ENCODE peak calls at places on chromosomes 11 and 22, in five cellular contexts. U is CD8-positive, alpha-beta T cell; W is adrenal gland; A is cardiac muscle cell; P is aorta. M is an unnamed sample.

GRCh38 chr11:2541321-2541680 is 96.5 kb downstream of the KCNQ1 start:
- DNase-seq in U (no peak), W (peak; percentile 10), A (no peak), P (no peak), M (no peak)

GRCh38 chr22:44743804-44744211 is 8.6 kb upstream of the ARHGAP8 start:
- DNase-seq in U (no peak), W (no peak), A (no peak), P (no peak), M (no peak)

GRCh38 chr22:28801845-28802594 is 1.7 kb upstream of the XBP1 start:
- DNase-seq in U (no peak), W (no peak), A (no peak), P (no peak), M (no peak)

GRCh38 chr11:67272327-67273259 is 6.3 kb downstream of the GRK2 start:
- DNase-seq in U (no peak), W (no peak), A (no peak), P (peak; percentile 73), M (no peak)

GRCh38 chr22:37007666-37008065 is 11.6 kb downstream of the TST start:
- DNase-seq in U (no peak), W (no peak), A (no peak), P (no peak), M (no peak)

GRCh38 chr11:121538054-121538453 is 85.3 kb upstream of the SORL1-AS1 start:
- DNase-seq in U (no peak), W (no peak), A (no peak), P (no peak), M (no peak)

GRCh38 chr11:12134239-12134590 is 23.8 kb downstream of the MICAL2 start:
- DNase-seq in U (no peak), W (no peak), A (no peak), P (no peak), M (no peak)

GRCh38 chr11:61922539-61922938 is 5.2 kb upstream of the RAB3IL1 start:
- DNase-seq in U (no peak), W (peak; percentile 45), A (no peak), P (peak; percentile 87), M (peak; percentile 82)

GRCh38 chr11:76455331-76455730 is 10.5 kb downstream of the EMSY start:
- DNase-seq in U (no peak), W (no peak), A (peak; percentile 71), P (no peak), M (no peak)

GRCh38 chr11:2531277-2531986 is 86.6 kb downstream of the KCNQ1 start:
- DNase-seq in U (peak; percentile 66), W (peak; percentile 84), A (peak; percentile 80), P (peak; percentile 91), M (peak; percentile 64)

GRCh38 chr11:72836111-72836510 is 21.9 kb downstream of the ATG16L2 start:
- DNase-seq in U (no peak), W (peak; percentile 35), A (no peak), P (peak; percentile 85), M (no peak)

GRCh38 chr11:72871089-72871488 is 56.9 kb downstream of the ATG16L2 start:
- DNase-seq in U (no peak), W (no peak), A (no peak), P (no peak), M (no peak)

GRCh38 chr22:36552300-36552699 is 23.3 kb upstream of the EIF3D start:
- DNase-seq in U (no peak), W (no peak), A (no peak), P (no peak), M (no peak)

GRCh38 chr22:36221799-36222751 is 17.3 kb downstream of the APOL2 start:
- DNase-seq in U (peak; percentile 42), W (no peak), A (peak; percentile 70), P (no peak), M (peak; percentile 54)

GRCh38 chr11:6315811-6316425 is 4.4 kb downstream of the CAVIN3 start:
- DNase-seq in U (no peak), W (peak; percentile 48), A (peak; percentile 80), P (peak; percentile 79), M (peak; percentile 30)

GRCh38 chr11:124754309-124754708 is 2.3 kb upstream of the VSIG2 start:
- DNase-seq in U (no peak), W (no peak), A (no peak), P (no peak), M (no peak)

GRCh38 chr11:124753207-124753606 is 1.2 kb upstream of the VSIG2 start:
- DNase-seq in U (no peak), W (no peak), A (no peak), P (no peak), M (no peak)

GRCh38 chr11:124756033-124756752 is 4.1 kb upstream of the VSIG2 start:
- DNase-seq in U (no peak), W (no peak), A (no peak), P (no peak), M (no peak)

GRCh38 chr11:124753624-124754023 is 1.6 kb upstream of the VSIG2 start:
- DNase-seq in U (no peak), W (no peak), A (no peak), P (no peak), M (no peak)

GRCh38 chr11:124754710-124755109 is 2.7 kb upstream of the VSIG2 start:
- DNase-seq in U (no peak), W (no peak), A (no peak), P (no peak), M (no peak)
- H3K27me3 ChIP-seq in U (peaks cover 19% of the 10 kb centered on the region), W (peaks cover 36% of the 10 kb centered on the region), A (peaks cover 98% of the 10 kb centered on the region), P (no peaks in the 10 kb centered on the region), M (peaks cover 70% of the 10 kb centered on the region)

GRCh38 chr11:44319552-44320288 is 9.8 kb upstream of the ALX4 start:
- DNase-seq in U (no peak), W (no peak), A (no peak), P (no peak), M (no peak)
- H3K4me3 ChIP-seq in U (no peak overlapping the region), W (no peak overlapping the region), A (peak overlapping the region; percentile 18), P (no peak overlapping the region), M (no peak overlapping the region)

GRCh38 chr11:120183701-120184141 is 27.1 kb upstream of the OAF start:
- DNase-seq in U (no peak), W (no peak), A (no peak), P (peak; percentile 32), M (no peak)
- H3K4me1 ChIP-seq in U (no peaks in the 10 kb centered on the region), W (peaks cover 18% of the 10 kb centered on the region), A (no peaks in the 10 kb centered on the region), P (no peaks in the 10 kb centered on the region), M (peaks cover 8% of the 10 kb centered on the region)

GRCh38 chr11:125404811-125405481 is 91.1 kb downstream of the FEZ1 start:
- DNase-seq in U (peak; percentile 60), W (peak; percentile 70), A (peak; percentile 77), P (peak; percentile 93), M (peak; percentile 71)
- H3K27me3 ChIP-seq in U (no peaks in the 10 kb centered on the region), W (peaks cover 5% of the 10 kb centered on the region), A (no peaks in the 10 kb centered on the region), P (no peaks in the 10 kb centered on the region), M (peaks cover 75% of the 10 kb centered on the region)

GRCh38 chr11:75349540-75350116 is 1.8 kb downstream of the ARRB1 start:
- DNase-seq in U (no peak), W (no peak), A (no peak), P (peak; percentile 76), M (no peak)

GRCh38 chr11:75350122-75350742 is 1.2 kb downstream of the ARRB1 start:
- DNase-seq in U (no peak), W (no peak), A (no peak), P (peak; percentile 33), M (no peak)

GRCh38 chr11:75351541-75352416 is at the start of gene ARRB1:
- DNase-seq in U (peak; percentile 41), W (peak; percentile 71), A (peak; percentile 77), P (peak; percentile 89), M (peak; percentile 86)

GRCh38 chr11:75352417-75353206 is 1.2 kb upstream of the ARRB1 start:
- DNase-seq in U (no peak), W (no peak), A (no peak), P (peak; percentile 52), M (no peak)

DNA sequence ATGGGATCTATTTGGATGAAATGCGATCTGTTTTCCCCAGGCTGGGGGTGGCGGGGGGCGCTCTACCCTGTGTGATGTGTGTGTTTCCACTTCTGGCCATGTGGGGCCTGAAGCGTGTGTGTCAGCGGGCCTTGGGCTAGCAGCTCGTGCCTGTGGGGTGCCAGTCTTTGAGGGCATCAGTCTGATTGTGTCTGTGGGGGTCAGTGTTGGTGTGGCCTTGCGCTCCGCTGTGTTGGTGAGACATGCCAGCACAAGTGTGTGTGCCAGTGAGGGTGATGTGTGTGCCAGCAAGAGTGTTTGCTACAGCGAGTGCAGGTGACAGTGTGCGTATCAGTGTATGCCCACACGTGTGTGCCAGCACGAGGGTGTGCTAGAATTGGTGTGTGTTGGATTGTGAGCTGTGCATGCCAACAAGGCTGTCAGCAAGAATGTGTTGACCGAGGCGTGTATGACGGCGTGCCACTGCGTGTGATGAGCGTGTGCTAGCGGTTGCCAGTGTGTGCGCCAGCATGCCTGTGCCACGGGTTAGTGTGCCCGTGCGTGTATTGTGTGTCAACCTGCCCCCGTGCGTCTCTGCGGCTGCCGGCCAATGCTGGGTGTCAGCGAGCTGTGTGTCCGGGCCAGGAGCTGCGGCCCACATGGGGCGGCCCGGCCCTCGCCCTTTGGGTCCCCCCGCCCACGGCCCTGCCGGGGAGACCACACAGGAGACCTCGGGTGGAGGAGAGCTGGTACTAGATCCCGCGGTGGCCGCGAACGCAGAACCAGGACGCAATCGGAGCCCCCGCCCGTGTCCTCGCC is 519 bp downstream of the ARRB1 start:
- DNase-seq in U (no peak), W (peak; percentile 60), A (no peak), P (peak; percentile 83), M (peak; percentile 72)
- H3K4me3 ChIP-seq in U (peak overlapping the region; percentile 95), W (peak overlapping the region; percentile 39), A (peak overlapping the region; percentile 52), P (peak overlapping the region; percentile 28), M (peak overlapping the region; percentile 72)

GRCh38 chr11:47499614-47500013 is 50.7 kb upstream of the RAPSN start:
- DNase-seq in U (no peak), W (no peak), A (no peak), P (no peak), M (peak; percentile 15)
- H3K4me1 ChIP-seq in U (peaks cover 5% of the 10 kb centered on the region), W (peaks cover 20% of the 10 kb centered on the region), A (peaks cover 48% of the 10 kb centered on the region), P (peaks cover 14% of the 10 kb centered on the region), M (peaks cover 11% of the 10 kb centered on the region)

DNA sequence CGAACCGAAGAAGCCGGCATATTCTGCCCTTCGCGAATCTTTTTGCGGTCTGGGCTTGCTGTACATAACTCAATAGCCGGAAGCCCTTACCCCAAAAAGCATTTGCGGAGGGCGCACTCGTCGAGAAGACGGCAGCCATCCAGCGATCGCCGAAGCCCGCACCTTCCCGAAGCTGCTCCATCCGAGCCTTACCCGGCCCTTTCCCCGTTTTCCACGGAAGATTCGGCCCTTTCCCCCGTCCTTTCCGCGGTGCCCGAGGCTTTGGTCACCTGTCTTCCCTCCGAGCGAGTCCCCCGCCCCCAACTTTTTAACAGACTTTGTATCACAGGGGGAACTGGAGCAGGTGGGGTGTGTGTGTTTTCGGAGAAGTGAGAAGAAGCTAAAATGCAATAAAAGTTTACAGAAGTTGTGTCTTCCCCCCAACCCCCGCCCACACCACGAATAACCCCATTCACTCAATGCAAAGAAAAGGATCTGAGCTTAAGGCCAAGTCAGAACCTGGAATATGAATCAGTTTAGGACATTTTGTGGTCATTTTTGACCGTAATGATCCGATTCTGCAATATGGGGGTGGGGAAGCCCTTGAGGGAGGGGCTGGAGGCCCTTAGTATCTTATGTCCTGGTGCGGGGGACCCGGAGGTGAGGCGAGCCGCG is 99.0 kb upstream of the HSD17B12 start:
- DNase-seq in U (no peak), W (no peak), A (no peak), P (no peak), M (no peak)
- H3K27me3 ChIP-seq in U (peaks cover 45% of the 10 kb centered on the region), W (peaks cover 74% of the 10 kb centered on the region), A (peaks cover 95% of the 10 kb centered on the region), P (no peaks in the 10 kb centered on the region), M (peaks cover 30% of the 10 kb centered on the region)

M was measured in BE2C.